ENCODE peak calls at places on chromosomes 6 and 20, in six cellular contexts. One of them, this sample, is unnamed.

GRCh38 chr20:48787861-48788375 is 39.9 kb downstream of the PREX1 start:
- DNase-seq in fibroblast of pulmonary artery: peak
- DNase-seq in HEK293T: no peak
- DNase-seq in heart left ventricle: no peak
- DNase-seq in hypothalamus: no peak
- DNase-seq in effector memory CD4-positive, alpha-beta T cell: no peak
- DNase-seq in this sample: no peak

GRCh38 chr20:23508896-23509579 is 18.1 kb downstream of the CST8 start:
- DNase-seq in HEK293T: no peak
- DNase-seq in effector memory CD4-positive, alpha-beta T cell: no peak
- DNase-seq in heart left ventricle: no peak
- DNase-seq in hypothalamus: no peak
- DNase-seq in fibroblast of pulmonary artery: no peak
- DNase-seq in this sample: no peak

GRCh38 chr6:150747155-150747554 is 118.3 kb upstream of the MTHFD1L start:
- DNase-seq in heart left ventricle: no peak
- DNase-seq in HEK293T: no peak
- DNase-seq in fibroblast of pulmonary artery: no peak
- DNase-seq in hypothalamus: no peak
- DNase-seq in effector memory CD4-positive, alpha-beta T cell: no peak
- DNase-seq in this sample: no peak

GRCh38 chr6:159577564-159577963 is 115.5 kb downstream of the SOD2 start:
- DNase-seq in fibroblast of pulmonary artery: no peak
- DNase-seq in heart left ventricle: no peak
- DNase-seq in HEK293T: no peak
- DNase-seq in effector memory CD4-positive, alpha-beta T cell: no peak
- DNase-seq in hypothalamus: no peak
- DNase-seq in this sample: no peak

GRCh38 chr20:2340136-2340535 is 40.6 kb upstream of the TGM6 start:
- DNase-seq in hypothalamus: no peak
- DNase-seq in HEK293T: no peak
- DNase-seq in fibroblast of pulmonary artery: no peak
- DNase-seq in effector memory CD4-positive, alpha-beta T cell: no peak
- DNase-seq in heart left ventricle: no peak
- DNase-seq in this sample: no peak

GRCh38 chr20:24895898-24896658 is 53.0 kb upstream of the CST7 start:
- DNase-seq in hypothalamus: no peak
- DNase-seq in heart left ventricle: no peak
- DNase-seq in fibroblast of pulmonary artery: no peak
- DNase-seq in effector memory CD4-positive, alpha-beta T cell: no peak
- DNase-seq in HEK293T: no peak
- DNase-seq in this sample: no peak

GRCh38 chr6:43803783-43804549 is 34.0 kb downstream of the VEGFA start:
- DNase-seq in effector memory CD4-positive, alpha-beta T cell: no peak
- DNase-seq in HEK293T: no peak
- DNase-seq in heart left ventricle: no peak
- DNase-seq in fibroblast of pulmonary artery: peak
- DNase-seq in hypothalamus: no peak
- DNase-seq in this sample: no peak

GRCh38 chr20:49742948-49743347 is 29.3 kb upstream of the B4GALT5 start:
- DNase-seq in heart left ventricle: no peak
- DNase-seq in fibroblast of pulmonary artery: no peak
- DNase-seq in effector memory CD4-positive, alpha-beta T cell: no peak
- DNase-seq in hypothalamus: no peak
- DNase-seq in HEK293T: no peak
- DNase-seq in this sample: no peak

GRCh38 chr6:107689190-107689589 is 134.9 kb downstream of the SCML4 start:
- DNase-seq in hypothalamus: no peak
- DNase-seq in HEK293T: no peak
- DNase-seq in heart left ventricle: no peak
- DNase-seq in effector memory CD4-positive, alpha-beta T cell: no peak
- DNase-seq in fibroblast of pulmonary artery: no peak
- DNase-seq in this sample: no peak

GRCh38 chr6:399785-400517 is 8.4 kb downstream of the IRF4 start:
- DNase-seq in hypothalamus: no peak
- DNase-seq in HEK293T: no peak
- DNase-seq in heart left ventricle: no peak
- DNase-seq in fibroblast of pulmonary artery: no peak
- DNase-seq in effector memory CD4-positive, alpha-beta T cell: no peak
- DNase-seq in this sample: no peak

GRCh38 chr20:58481541-58482021 is 33.6 kb downstream of the APCDD1L start:
- DNase-seq in hypothalamus: no peak
- DNase-seq in effector memory CD4-positive, alpha-beta T cell: no peak
- DNase-seq in HEK293T: peak
- DNase-seq in heart left ventricle: no peak
- DNase-seq in fibroblast of pulmonary artery: peak
- DNase-seq in this sample: peak

GRCh38 chr6:111763381-111763780 is 109.9 kb downstream of the FYN start:
- DNase-seq in HEK293T: no peak
- DNase-seq in fibroblast of pulmonary artery: peak
- DNase-seq in heart left ventricle: no peak
- DNase-seq in hypothalamus: no peak
- DNase-seq in effector memory CD4-positive, alpha-beta T cell: no peak
- DNase-seq in this sample: no peak

GRCh38 chr6:111885373-111886027 is 12.2 kb upstream of the FYN start:
- DNase-seq in hypothalamus: no peak
- DNase-seq in heart left ventricle: no peak
- DNase-seq in fibroblast of pulmonary artery: no peak
- DNase-seq in effector memory CD4-positive, alpha-beta T cell: no peak
- DNase-seq in HEK293T: no peak
- DNase-seq in this sample: no peak

GRCh38 chr20:43949741-43950618 is 35.3 kb downstream of the TOX2 start:
- DNase-seq in HEK293T: no peak
- DNase-seq in hypothalamus: no peak
- DNase-seq in effector memory CD4-positive, alpha-beta T cell: peak
- DNase-seq in fibroblast of pulmonary artery: no peak
- DNase-seq in heart left ventricle: peak
- DNase-seq in this sample: no peak

GRCh38 chr20:49590163-49591017 is 22.5 kb upstream of the PTGIS start:
- DNase-seq in HEK293T: no peak
- DNase-seq in hypothalamus: no peak
- DNase-seq in fibroblast of pulmonary artery: peak
- DNase-seq in heart left ventricle: no peak
- DNase-seq in effector memory CD4-positive, alpha-beta T cell: no peak
- DNase-seq in this sample: no peak

GRCh38 chr20:19077370-19078220 is 134.8 kb upstream of the SLC24A3 start:
- DNase-seq in effector memory CD4-positive, alpha-beta T cell: no peak
- DNase-seq in heart left ventricle: no peak
- DNase-seq in fibroblast of pulmonary artery: no peak
- DNase-seq in HEK293T: no peak
- DNase-seq in hypothalamus: no peak
- DNase-seq in this sample: no peak

GRCh38 chr6:41162687-41163418 is at the start of gene TREM2:
- DNase-seq in effector memory CD4-positive, alpha-beta T cell: no peak
- DNase-seq in fibroblast of pulmonary artery: no peak
- DNase-seq in HEK293T: no peak
- DNase-seq in heart left ventricle: no peak
- DNase-seq in hypothalamus: no peak
- DNase-seq in this sample: no peak

GRCh38 chr20:7305971-7306370 is 538.5 kb downstream of the BMP2 start:
- DNase-seq in hypothalamus: no peak
- DNase-seq in HEK293T: no peak
- DNase-seq in heart left ventricle: no peak
- DNase-seq in fibroblast of pulmonary artery: no peak
- DNase-seq in effector memory CD4-positive, alpha-beta T cell: no peak
- DNase-seq in this sample: no peak

GRCh38 chr6:7143161-7143974 is 35.6 kb downstream of the RREB1 start:
- DNase-seq in hypothalamus: no peak
- DNase-seq in fibroblast of pulmonary artery: peak
- DNase-seq in HEK293T: no peak
- DNase-seq in heart left ventricle: no peak
- DNase-seq in effector memory CD4-positive, alpha-beta T cell: no peak
- DNase-seq in this sample: no peak

GRCh38 chr6:36050305-36050704 is 22.7 kb downstream of the MAPK14 start:
- DNase-seq in fibroblast of pulmonary artery: no peak
- DNase-seq in heart left ventricle: no peak
- DNase-seq in effector memory CD4-positive, alpha-beta T cell: no peak
- DNase-seq in hypothalamus: no peak
- DNase-seq in HEK293T: no peak
- DNase-seq in this sample: no peak

GRCh38 chr20:61558726-61559125 is 306.7 kb downstream of the CDH4 start:
- DNase-seq in HEK293T: no peak
- DNase-seq in hypothalamus: no peak
- DNase-seq in effector memory CD4-positive, alpha-beta T cell: no peak
- DNase-seq in heart left ventricle: no peak
- DNase-seq in fibroblast of pulmonary artery: no peak
- DNase-seq in this sample: no peak

GRCh38 chr6:112480551-112480950 is 133.4 kb downstream of the RFPL4B start:
- DNase-seq in hypothalamus: no peak
- DNase-seq in heart left ventricle: no peak
- DNase-seq in effector memory CD4-positive, alpha-beta T cell: no peak
- DNase-seq in fibroblast of pulmonary artery: peak
- DNase-seq in HEK293T: no peak
- DNase-seq in this sample: no peak

GRCh38 chr20:62054451-62054953 is 11.2 kb downstream of the TAF4 start:
- DNase-seq in HEK293T: no peak
- DNase-seq in effector memory CD4-positive, alpha-beta T cell: no peak
- DNase-seq in hypothalamus: no peak
- DNase-seq in heart left ventricle: no peak
- DNase-seq in fibroblast of pulmonary artery: no peak
- DNase-seq in this sample: no peak

GRCh38 chr6:120675886-120676285 is 658.4 kb downstream of the TBC1D32 start:
- DNase-seq in effector memory CD4-positive, alpha-beta T cell: no peak
- DNase-seq in fibroblast of pulmonary artery: no peak
- DNase-seq in hypothalamus: no peak
- DNase-seq in heart left ventricle: no peak
- DNase-seq in HEK293T: no peak
- DNase-seq in this sample: no peak

GRCh38 chr20:24420567-24420966 is 48.9 kb upstream of the SYNDIG1 start:
- DNase-seq in HEK293T: no peak
- DNase-seq in fibroblast of pulmonary artery: no peak
- DNase-seq in effector memory CD4-positive, alpha-beta T cell: no peak
- DNase-seq in hypothalamus: no peak
- DNase-seq in heart left ventricle: no peak
- DNase-seq in this sample: no peak

This sample was measured in D721Med.